ENCODE peak calls at places on chromosomes 11 and 22, in four cellular contexts. H, B, I and G are unnamed samples.

GRCh38 chr11:82899191-82899820 is 924 bp downstream of the PRCP start:
- DNase-seq in B (no peak), I (no peak), H (no peak), G (no peak)

GRCh38 chr11:15941206-15941770 is 415.1 kb downstream of the SOX6 start:
- DNase-seq in H (no peak), B (peak; percentile 25), I (no peak), G (no peak)

GRCh38 chr11:36389811-36390210 is 93.7 kb downstream of the PRR5L start:
- DNase-seq in B (no peak), I (no peak), H (no peak), G (no peak)

GRCh38 chr22:31230871-31231621 is 18.9 kb downstream of the LIMK2 start:
- DNase-seq in B (peak; percentile 51), I (no peak), H (peak; percentile 68), G (peak; percentile 79)

GRCh38 chr11:27913650-27914049 is 194.3 kb downstream of the KIF18A start:
- DNase-seq in I (no peak), B (no peak), H (no peak), G (no peak)

GRCh38 chr11:81059356-81059755 is 1618.5 kb upstream of the TENM4 start:
- DNase-seq in H (no peak), B (no peak), I (no peak), G (no peak)

GRCh38 chr11:75352417-75353206 is 1.2 kb upstream of the ARRB1 start:
- DNase-seq in I (no peak), B (no peak), H (peak; percentile 67), G (no peak)

GRCh38 chr11:108817971-108818370 is 153.1 kb downstream of the DDX10 start:
- DNase-seq in B (no peak), I (no peak), H (no peak), G (no peak)

GRCh38 chr11:131328843-131329242 is 41.6 kb upstream of the NTM start:
- DNase-seq in B (no peak), H (no peak), I (no peak), G (no peak)

GRCh38 chr11:68970921-68971636 is 9.7 kb downstream of the MRGPRD start:
- DNase-seq in I (no peak), H (no peak), B (peak; percentile 3), G (no peak)

GRCh38 chr11:68965901-68966868 is 14.6 kb downstream of the MRGPRD start:
- DNase-seq in H (no peak), B (no peak), I (no peak), G (no peak)

GRCh38 chr11:68966894-68967780 is 13.6 kb downstream of the MRGPRD start:
- DNase-seq in H (no peak), I (no peak), B (no peak), G (peak; percentile 10)

GRCh38 chr11:68969386-68969785 is 11.4 kb downstream of the MRGPRD start:
- DNase-seq in H (no peak), I (no peak), B (peak; percentile 2), G (peak; percentile 17)

DNA sequence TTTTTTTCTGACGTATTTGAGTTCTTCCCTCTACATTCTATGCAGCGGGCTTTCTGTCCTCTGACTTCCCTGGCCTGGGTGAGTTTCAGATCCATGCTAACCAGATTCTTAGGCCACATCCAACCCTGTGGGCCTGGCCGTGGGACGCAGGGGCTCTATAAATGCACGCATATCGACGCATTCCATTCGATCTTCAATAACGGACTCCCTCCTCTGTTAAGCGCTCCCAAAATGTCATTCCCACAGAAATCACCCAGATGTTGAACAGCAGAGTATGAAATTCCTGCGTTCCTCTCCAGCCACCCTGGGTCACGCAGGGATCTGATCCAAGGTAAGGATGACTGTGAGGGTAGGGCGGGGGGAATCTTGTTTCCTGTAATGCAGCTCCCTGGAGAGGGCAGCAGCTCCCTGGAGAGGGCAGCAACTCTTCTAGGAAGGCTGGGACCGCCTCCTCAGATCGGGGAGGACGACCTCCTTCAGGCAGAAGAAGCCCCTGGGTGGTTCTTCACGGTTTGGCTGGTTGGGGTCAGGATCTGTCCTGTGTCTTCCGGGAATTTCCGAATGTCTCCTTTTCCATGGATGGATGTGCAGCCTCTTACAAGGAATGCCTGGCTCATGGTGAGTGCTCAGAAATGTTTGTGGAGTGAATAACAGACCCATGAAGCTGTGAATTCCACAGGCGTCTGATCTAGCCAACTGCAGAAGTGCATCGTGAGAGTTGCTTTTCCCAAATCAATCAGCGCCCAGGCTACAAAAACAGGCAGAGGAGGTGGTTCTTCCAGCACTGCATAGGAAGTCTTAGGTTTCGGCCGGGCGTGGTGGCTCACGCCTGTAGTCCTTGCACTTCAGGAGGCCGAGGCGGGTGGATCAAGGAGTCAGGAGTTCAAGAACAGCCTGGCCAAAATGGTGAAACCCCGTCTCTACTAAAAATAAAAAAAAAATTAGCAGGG is 12.2 kb downstream of the MRGPRD start:
- DNase-seq in B (no peak), I (no peak), H (no peak), G (no peak)
- TF ChIP-seq CTCF in B (no peak), I (no peak), H (no peak), G (no peak)

DNA sequence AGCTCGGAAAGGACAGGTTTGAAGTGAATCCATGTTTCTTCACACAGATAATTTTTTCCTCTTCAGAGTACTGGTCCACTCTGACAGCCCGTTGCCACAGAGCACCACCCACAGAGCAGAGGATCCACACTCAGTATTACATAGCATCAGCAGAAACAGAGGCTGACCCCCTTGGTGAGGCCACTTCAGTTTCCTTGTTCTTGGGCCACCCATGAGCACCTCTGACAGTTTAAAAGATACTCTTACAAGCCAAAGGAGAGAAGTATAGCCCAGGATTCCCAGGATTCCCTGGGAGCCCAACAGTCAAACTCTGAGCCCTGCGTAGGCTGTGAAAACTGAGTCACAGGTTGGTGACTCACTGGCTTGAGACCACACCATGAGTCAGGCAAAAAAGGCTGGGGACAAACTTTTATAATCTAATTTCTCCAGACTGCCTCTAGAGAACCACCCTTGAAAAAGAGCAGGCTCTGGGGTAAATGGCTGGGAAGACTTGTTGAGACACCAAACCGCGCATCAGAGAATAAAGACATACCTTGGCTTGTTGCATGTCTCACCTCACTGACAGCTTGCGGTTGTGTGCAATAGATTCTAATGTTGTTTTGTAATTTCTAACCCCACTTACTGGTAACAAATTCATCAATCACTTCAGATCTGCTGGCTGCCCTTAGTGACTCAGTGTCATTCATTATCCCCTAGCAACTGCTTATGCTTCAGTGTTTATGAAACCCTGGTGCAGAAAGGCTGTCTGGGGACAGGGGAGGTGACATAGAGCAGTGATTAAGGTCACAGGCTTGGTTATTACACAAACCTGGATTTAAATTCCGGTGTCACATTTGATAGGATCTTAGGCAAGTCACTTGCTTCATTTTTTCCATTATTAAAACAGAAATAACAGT is 56.9 kb upstream of the PRSS23 start:
- DNase-seq in I (peak; percentile 78), B (no peak), H (peak; percentile 42), G (peak; percentile 49)
- H3K4me1 ChIP-seq in I (peaks cover 74% of the 10 kb centered on the region), B (peaks cover 25% of the 10 kb centered on the region), H (peaks cover 36% of the 10 kb centered on the region), G (peaks cover 27% of the 10 kb centered on the region)

GRCh38 chr11:79082920-79083319 is 357.9 kb downstream of the TENM4 start:
- DNase-seq in H (no peak), I (no peak), B (no peak), G (no peak)

GRCh38 chr11:79082280-79082679 is 358.6 kb downstream of the TENM4 start:
- DNase-seq in H (no peak), B (no peak), I (no peak), G (no peak)

GRCh38 chr11:79078999-79079398 is 361.8 kb downstream of the TENM4 start:
- DNase-seq in H (no peak), I (no peak), B (no peak), G (peak; percentile 53)

GRCh38 chr11:79081441-79082124 is 359.2 kb downstream of the TENM4 start:
- DNase-seq in B (no peak), I (no peak), H (no peak), G (no peak)

DNA sequence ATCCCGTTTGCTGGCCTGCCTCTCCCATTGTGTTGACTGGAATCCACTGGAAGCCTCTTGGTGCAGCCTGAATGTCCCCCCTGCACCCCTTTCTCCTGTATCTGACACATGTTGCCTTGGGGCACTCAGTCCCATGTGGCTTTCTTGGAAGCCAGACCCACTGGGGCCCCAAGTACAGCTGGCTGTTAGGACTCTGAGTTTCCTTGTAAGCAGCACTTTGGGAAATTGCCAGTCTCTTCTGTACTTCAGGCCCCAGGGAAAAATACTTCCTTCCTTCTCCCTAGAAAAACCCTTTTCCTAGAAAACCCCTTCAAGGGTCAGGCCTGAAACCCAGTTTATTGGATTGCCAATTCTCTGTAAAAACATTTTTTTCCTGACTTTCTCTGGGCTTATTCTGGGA is 360.3 kb downstream of the TENM4 start:
- DNase-seq in I (no peak), H (no peak), B (no peak), G (no peak)
- H3K27ac ChIP-seq in I (peak overlapping the region; percentile 2), H (no peak overlapping the region), B (no peak overlapping the region), G (no peak overlapping the region)

DNA sequence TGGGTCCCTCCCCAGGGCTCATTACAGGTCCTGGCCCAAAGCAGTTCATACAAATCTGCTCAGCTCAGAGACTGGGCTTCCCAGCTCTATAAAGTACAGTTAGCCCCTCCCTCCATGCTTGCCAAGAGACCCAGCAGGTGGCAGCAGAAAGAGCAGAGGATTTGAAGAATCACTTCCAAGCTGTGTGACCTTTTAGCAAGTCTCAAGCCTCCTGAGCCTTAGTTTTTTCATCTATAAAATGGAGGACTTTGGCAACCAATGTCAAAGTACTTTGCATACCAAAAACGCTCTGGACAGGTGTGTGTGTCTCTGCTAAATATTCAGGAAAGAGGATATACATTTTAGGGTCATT is 26.6 kb downstream of the RELT start:
- DNase-seq in H (no peak), I (no peak), B (no peak), G (no peak)
- TF ChIP-seq CTCF in H (no peak), I (peak; percentile 37), B (no peak), G (no peak)

DNA sequence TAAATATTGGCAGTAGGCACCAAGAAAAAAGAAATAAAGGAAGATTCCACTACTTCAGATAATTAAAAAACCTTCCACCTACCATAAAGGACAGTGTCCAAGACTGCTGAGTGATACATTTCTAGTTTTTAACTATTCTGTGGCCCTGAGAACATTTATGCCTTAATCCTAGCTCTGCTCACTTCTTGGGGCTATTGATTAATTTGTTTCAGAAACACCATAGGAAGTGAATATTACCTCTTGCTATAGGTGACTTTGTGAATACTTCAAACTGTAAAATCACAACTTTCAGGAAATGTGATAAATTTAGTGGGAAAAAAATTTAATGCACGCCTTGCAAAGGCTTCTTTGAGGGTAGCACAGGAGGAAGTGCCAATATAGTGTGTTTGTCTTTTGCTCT is 35.2 kb downstream of the NF2 start:
- DNase-seq in B (no peak), I (no peak), H (no peak), G (no peak)
- H3K4me1 ChIP-seq in B (peaks cover under 1% of the 10 kb centered on the region), I (peaks cover 7% of the 10 kb centered on the region), H (no peaks in the 10 kb centered on the region), G (no peaks in the 10 kb centered on the region)

GRCh38 chr11:7597620-7598019 is 75.7 kb downstream of the CYB5R2 start:
- DNase-seq in B (no peak), H (peak; percentile 81), I (no peak), G (peak; percentile 69)

GRCh38 chr11:7593476-7593875 is 79.7 kb downstream of the PPFIBP2 start:
- DNase-seq in I (no peak), H (no peak), B (no peak), G (no peak)

GRCh38 chr11:7596975-7597391 is 76.3 kb downstream of the CYB5R2 start:
- DNase-seq in I (no peak), B (no peak), H (no peak), G (no peak)

GRCh38 chr11:7595016-7595869 is 78.1 kb downstream of the CYB5R2 start:
- DNase-seq in B (no peak), I (no peak), H (no peak), G (no peak)

GRCh38 chr11:7595951-7596350 is 77.3 kb downstream of the CYB5R2 start:
- DNase-seq in B (no peak), H (no peak), I (no peak), G (no peak)
- H3K27ac ChIP-seq in B (no peak overlapping the region), H (peak overlapping the region; percentile 41), I (no peak overlapping the region), G (no peak overlapping the region)

GRCh38 chr11:121794671-121795070 is 321.3 kb downstream of the BLID start:
- DNase-seq in B (no peak), I (no peak), H (no peak), G (peak; percentile 43)
- TF ChIP-seq CTCF in B (no peak), I (no peak), H (no peak), G (no peak)